ENCODE peak calls at places on chromosome 3, in four cellular contexts. One of them, this sample, is unnamed.

GRCh38 chr3:33060609-33061337 is 36.2 kb downstream of the GLB1 start:
- DNase-seq in HepG2: no peak
- DNase-seq in SK-N-SH: no peak
- DNase-seq in GM12878: no peak
- DNase-seq in this sample: no peak

GRCh38 chr3:62003833-62004232 is 369.5 kb downstream of the FEZF2 start:
- DNase-seq in HepG2: no peak
- DNase-seq in SK-N-SH: no peak
- DNase-seq in GM12878: no peak
- DNase-seq in this sample: no peak

GRCh38 chr3:72675243-72675642 is 173.0 kb downstream of the SHQ1 start:
- DNase-seq in HepG2: no peak
- DNase-seq in SK-N-SH: no peak
- DNase-seq in GM12878: no peak
- DNase-seq in this sample: no peak

GRCh38 chr3:58034738-58035511 is 26.7 kb downstream of the FLNB start:
- DNase-seq in HepG2: no peak
- DNase-seq in SK-N-SH: no peak
- DNase-seq in GM12878: peak; percentile 96
- DNase-seq in this sample: no peak

GRCh38 chr3:73759290-73759689 is 134.5 kb upstream of the PDZRN3 start:
- DNase-seq in HepG2: no peak
- DNase-seq in SK-N-SH: no peak
- DNase-seq in GM12878: no peak
- DNase-seq in this sample: no peak

GRCh38 chr3:17290894-17291293 is 406.1 kb downstream of the PLCL2 start:
- DNase-seq in HepG2: no peak
- DNase-seq in SK-N-SH: no peak
- DNase-seq in GM12878: no peak
- DNase-seq in this sample: no peak

GRCh38 chr3:39752751-39753150 is 56.7 kb upstream of the MYRIP start:
- DNase-seq in HepG2: no peak
- DNase-seq in SK-N-SH: no peak
- DNase-seq in GM12878: no peak
- DNase-seq in this sample: no peak

GRCh38 chr3:38627956-38628355 is 21.5 kb downstream of the SCN5A start:
- DNase-seq in HepG2: peak; percentile 20
- DNase-seq in SK-N-SH: peak; percentile 66
- DNase-seq in GM12878: no peak
- DNase-seq in this sample: peak; percentile 70

GRCh38 chr3:38095687-38096483 is 41.0 kb downstream of the ACAA1 start:
- DNase-seq in HepG2: no peak
- DNase-seq in SK-N-SH: no peak
- DNase-seq in GM12878: no peak
- DNase-seq in this sample: no peak

GRCh38 chr3:34396288-34396687 is 597.9 kb downstream of the PDCD6IP start:
- DNase-seq in HepG2: no peak
- DNase-seq in SK-N-SH: no peak
- DNase-seq in GM12878: no peak
- DNase-seq in this sample: no peak

GRCh38 chr3:179451335-179452165 is at the start of gene GNB4:
- DNase-seq in HepG2: no peak
- DNase-seq in SK-N-SH: peak; percentile 94
- DNase-seq in GM12878: no peak
- DNase-seq in this sample: peak; percentile 74

DNA sequence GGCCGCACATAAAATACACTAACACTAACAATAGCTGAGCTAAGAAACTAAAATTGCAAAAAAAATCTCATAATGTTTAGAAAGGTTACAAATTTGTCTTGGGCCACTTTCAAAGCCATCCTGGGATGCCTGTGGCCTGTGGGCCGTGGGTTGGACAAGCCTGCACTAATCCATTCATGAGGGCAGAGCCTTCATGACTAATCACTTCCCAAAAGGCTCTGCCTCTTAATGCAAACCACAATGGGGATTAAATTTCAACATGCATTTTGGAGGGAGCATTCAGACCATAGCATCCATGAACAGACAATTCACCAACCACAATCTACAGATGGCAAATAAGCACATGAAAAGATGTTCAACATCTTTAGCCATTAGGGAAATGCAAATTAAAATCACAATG is 128.2 kb downstream of the SUCLG2 start:
- DNase-seq in HepG2: no peak
- DNase-seq in SK-N-SH: no peak
- DNase-seq in GM12878: no peak
- DNase-seq in this sample: no peak
- TF ChIP-seq FOXM1 in HepG2: no peak
- TF ChIP-seq FOXM1 in SK-N-SH: no peak
- TF ChIP-seq FOXM1 in GM12878: no peak
- TF ChIP-seq FOXM1 in this sample: no peak

DNA sequence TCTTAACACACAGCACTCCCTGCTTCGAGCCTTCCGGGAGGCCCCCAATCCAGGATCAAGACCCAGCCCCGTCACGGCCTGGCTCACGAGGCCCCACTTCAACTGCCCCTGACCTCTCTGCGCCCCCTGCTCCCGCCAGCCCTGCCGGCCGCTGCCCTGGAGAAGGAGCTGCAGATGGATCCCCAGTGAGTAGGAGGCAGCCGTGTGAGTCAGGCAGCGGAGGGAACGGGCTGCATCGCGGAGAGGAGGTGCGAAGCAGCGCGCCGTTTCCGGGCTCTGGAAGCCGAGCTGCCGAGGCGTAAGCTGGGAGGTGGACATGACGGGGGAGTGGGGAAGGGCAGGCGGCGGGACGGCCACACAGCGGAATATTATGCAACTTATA is 133.4 kb downstream of the TPRA1 start:
- DNase-seq in HepG2: no peak
- DNase-seq in SK-N-SH: no peak
- DNase-seq in GM12878: no peak
- DNase-seq in this sample: no peak
- TF ChIP-seq FOXM1 in HepG2: no peak
- TF ChIP-seq FOXM1 in SK-N-SH: no peak
- TF ChIP-seq FOXM1 in GM12878: no peak
- TF ChIP-seq FOXM1 in this sample: no peak

GRCh38 chr3:196569003-196569516 is 600 bp downstream of the FBXO45 start:
- DNase-seq in HepG2: peak; percentile 14
- DNase-seq in SK-N-SH: no peak
- DNase-seq in GM12878: no peak
- DNase-seq in this sample: peak; percentile 32

GRCh38 chr3:196563721-196564225 is 4.6 kb downstream of the WDR53 start:
- DNase-seq in HepG2: no peak
- DNase-seq in SK-N-SH: no peak
- DNase-seq in GM12878: no peak
- DNase-seq in this sample: no peak

GRCh38 chr3:196572389-196572788 is 3.9 kb downstream of the FBXO45 start:
- DNase-seq in HepG2: no peak
- DNase-seq in SK-N-SH: no peak
- DNase-seq in GM12878: no peak
- DNase-seq in this sample: no peak

DNA sequence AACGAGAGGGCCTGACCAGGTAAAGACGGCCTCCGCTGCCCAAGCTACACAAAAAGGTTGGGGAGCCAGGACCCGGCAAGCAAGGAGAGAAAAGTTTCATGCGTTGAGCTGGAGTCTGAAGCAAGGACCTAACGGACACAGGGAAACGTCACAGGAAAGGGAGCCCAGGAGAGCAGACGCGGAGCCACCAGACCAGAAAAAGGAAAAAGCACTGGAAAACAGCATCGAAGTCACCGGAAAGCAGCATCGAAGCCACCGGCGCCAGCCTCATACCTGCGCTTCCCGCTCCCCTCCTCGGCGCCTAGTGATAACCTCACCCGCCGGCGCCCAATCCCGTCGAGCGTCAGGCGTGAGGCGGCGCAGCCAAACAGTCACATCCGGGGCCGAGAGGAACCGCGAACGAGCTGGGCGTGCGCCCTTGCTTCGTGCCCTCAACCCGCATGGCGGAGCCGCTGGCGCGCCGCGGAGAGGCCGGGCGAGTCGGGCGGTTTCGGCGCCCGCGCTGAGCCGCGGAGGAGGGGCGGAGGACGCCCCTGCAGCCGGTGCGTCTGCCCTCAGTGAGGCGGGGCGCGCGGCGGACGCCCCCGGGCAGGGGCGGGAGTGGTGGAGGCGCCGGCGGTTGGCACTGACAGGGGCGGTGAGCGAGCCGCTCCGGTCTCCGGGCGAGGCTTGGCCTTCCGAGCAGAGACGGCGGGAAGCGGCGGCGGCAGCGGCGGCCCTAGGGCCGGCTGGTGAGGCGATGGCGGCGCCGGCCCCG is at the start of the genes FBXO45 and WDR53:
- DNase-seq in HepG2: peak; percentile 86
- DNase-seq in SK-N-SH: peak; percentile 97
- DNase-seq in GM12878: peak; percentile 80
- DNase-seq in this sample: peak; percentile 86
- TF ChIP-seq FOXM1 in HepG2: no peak
- TF ChIP-seq FOXM1 in SK-N-SH: no peak
- TF ChIP-seq FOXM1 in GM12878: no peak
- TF ChIP-seq FOXM1 in this sample: no peak

GRCh38 chr3:28301607-28302158 is 46.8 kb upstream of the ZCWPW2 start:
- DNase-seq in HepG2: peak; percentile 7
- DNase-seq in SK-N-SH: no peak
- DNase-seq in GM12878: no peak
- DNase-seq in this sample: no peak
- TF ChIP-seq FOXM1 in HepG2: no peak
- TF ChIP-seq FOXM1 in SK-N-SH: no peak
- TF ChIP-seq FOXM1 in GM12878: no peak
- TF ChIP-seq FOXM1 in this sample: no peak

DNA sequence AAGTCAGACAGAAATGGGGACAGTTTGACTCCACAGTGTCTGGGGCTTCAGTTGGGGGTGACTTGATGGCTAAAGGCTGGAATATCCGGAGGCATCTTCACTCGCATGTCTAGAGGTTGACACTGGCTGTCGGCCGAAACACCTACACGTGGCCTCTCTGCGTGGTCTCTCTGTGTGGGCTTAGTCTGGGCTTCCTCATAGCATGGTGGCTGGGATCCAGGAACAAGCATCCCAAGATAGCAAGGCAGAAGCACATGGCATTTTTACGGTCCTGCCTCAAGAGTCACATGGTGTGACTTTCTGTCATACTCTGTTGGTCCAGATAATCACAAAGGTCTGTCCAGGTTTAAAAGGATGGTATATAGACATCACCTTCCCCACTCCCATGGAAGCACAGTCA is 34.5 kb downstream of the MAGI1 start:
- DNase-seq in HepG2: no peak
- DNase-seq in SK-N-SH: no peak
- DNase-seq in GM12878: no peak
- DNase-seq in this sample: no peak
- TF ChIP-seq FOXM1 in HepG2: no peak
- TF ChIP-seq FOXM1 in SK-N-SH: no peak
- TF ChIP-seq FOXM1 in GM12878: no peak
- TF ChIP-seq FOXM1 in this sample: no peak

DNA sequence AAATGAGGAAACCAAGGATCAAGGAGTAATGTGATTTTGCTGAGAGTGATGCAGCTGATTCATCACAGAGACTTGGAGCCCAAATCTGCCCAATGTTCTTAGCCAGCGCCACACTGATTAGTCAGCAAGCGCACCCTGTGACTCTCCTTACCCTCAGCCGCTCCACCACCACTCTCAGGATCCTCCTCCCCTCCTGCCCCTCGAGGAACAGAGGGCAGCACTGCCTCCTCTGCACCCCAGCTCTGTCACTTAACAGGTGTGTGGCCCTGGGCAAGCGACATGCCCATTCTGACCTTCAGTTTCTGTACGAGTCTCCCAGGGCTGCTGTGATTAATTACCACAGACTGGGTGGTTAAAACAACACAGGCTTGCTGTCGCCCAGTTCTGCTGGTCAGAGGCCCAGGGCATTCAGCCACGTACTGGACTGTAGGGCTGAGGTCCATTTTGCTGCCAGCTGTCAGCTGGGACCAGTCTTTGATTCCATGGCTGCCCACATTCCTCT is 36.1 kb upstream of the HRH1 start:
- DNase-seq in HepG2: no peak
- DNase-seq in SK-N-SH: no peak
- DNase-seq in GM12878: no peak
- DNase-seq in this sample: no peak
- TF ChIP-seq FOXM1 in HepG2: no peak
- TF ChIP-seq FOXM1 in SK-N-SH: no peak
- TF ChIP-seq FOXM1 in GM12878: no peak
- TF ChIP-seq FOXM1 in this sample: no peak

GRCh38 chr3:24474862-24475261 is 19.8 kb downstream of the THRB start:
- DNase-seq in HepG2: no peak
- DNase-seq in SK-N-SH: no peak
- DNase-seq in GM12878: no peak
- DNase-seq in this sample: no peak
- TF ChIP-seq FOXM1 in HepG2: no peak
- TF ChIP-seq FOXM1 in SK-N-SH: no peak
- TF ChIP-seq FOXM1 in GM12878: no peak
- TF ChIP-seq FOXM1 in this sample: no peak

GRCh38 chr3:119733812-119734211 is 31.0 kb downstream of the CFAP91 start:
- DNase-seq in HepG2: no peak
- DNase-seq in SK-N-SH: no peak
- DNase-seq in GM12878: no peak
- DNase-seq in this sample: no peak
- TF ChIP-seq FOXM1 in HepG2: no peak
- TF ChIP-seq FOXM1 in SK-N-SH: no peak
- TF ChIP-seq FOXM1 in GM12878: no peak
- TF ChIP-seq FOXM1 in this sample: no peak

DNA sequence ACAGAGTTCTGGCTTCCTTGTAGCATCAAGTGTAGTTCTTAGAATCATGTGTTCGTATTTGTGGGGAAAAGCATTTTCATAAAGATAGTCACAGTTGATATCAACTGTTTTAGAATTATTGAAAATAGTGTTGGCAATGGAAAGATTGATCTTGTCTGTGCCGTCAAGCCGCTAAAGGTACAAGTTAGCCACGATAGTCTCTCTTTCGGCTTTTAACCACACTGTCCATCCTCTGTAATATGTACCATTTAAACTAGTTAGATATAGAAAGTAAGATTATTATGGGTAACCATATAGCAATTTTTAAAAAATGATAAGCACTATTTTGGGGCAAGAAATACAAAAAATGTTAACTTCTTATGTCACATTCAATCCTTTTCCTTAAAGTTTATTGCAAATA is 8.7 kb downstream of the ZIC1 start:
- DNase-seq in HepG2: no peak
- DNase-seq in SK-N-SH: no peak
- DNase-seq in GM12878: no peak
- DNase-seq in this sample: no peak
- TF ChIP-seq FOXM1 in HepG2: no peak
- TF ChIP-seq FOXM1 in SK-N-SH: no peak
- TF ChIP-seq FOXM1 in GM12878: no peak
- TF ChIP-seq FOXM1 in this sample: no peak